ENCODE peak calls at places on chromosome 12, in five cellular contexts. O, C, F, X and A are unnamed samples.

GRCh38 chr12:46459111-46459510 is 86.5 kb upstream of the SLC38A2 start:
- DNase-seq in O (no peak), C (no peak), F (no peak), X (no peak), A (no peak)

GRCh38 chr12:45439039-45439438 is 223.1 kb downstream of the ANO6 start:
- DNase-seq in O (no peak), C (no peak), F (no peak), X (no peak), A (no peak)

GRCh38 chr12:5480953-5481300 is 49.0 kb downstream of the NTF3 start:
- DNase-seq in O (peak; percentile 83), C (no peak), F (no peak), X (no peak), A (no peak)

GRCh38 chr12:43835264-43835655 is 621 bp upstream of the TMEM117 start:
- DNase-seq in O (no peak), C (no peak), F (no peak), X (no peak), A (no peak)

GRCh38 chr12:227923-228845 is 14.2 kb upstream of the SLC6A12 start:
- DNase-seq in O (no peak), C (no peak), F (no peak), X (no peak), A (no peak)

GRCh38 chr12:75943730-75944096 is 87.9 kb downstream of the PHLDA1 start:
- DNase-seq in O (no peak), C (no peak), F (no peak), X (no peak), A (no peak)

GRCh38 chr12:65881348-65881961 is 57.2 kb downstream of the HMGA2 start:
- DNase-seq in O (no peak), C (no peak), F (no peak), X (no peak), A (no peak)

GRCh38 chr12:76611533-76611932 is 52.0 kb upstream of the OSBPL8 start:
- DNase-seq in O (no peak), C (no peak), F (no peak), X (no peak), A (no peak)

GRCh38 chr12:70686907-70687306 is 49.7 kb upstream of the PTPRB start:
- DNase-seq in O (no peak), C (no peak), F (no peak), X (no peak), A (no peak)

GRCh38 chr12:78210894-78211302 is 380.2 kb downstream of the NAV3 start:
- DNase-seq in O (peak; percentile 26), C (peak; percentile 71), F (no peak), X (no peak), A (no peak)